ENCODE peak calls at places on chromosomes 5 and 9, in seven cellular contexts. One of them, this sample, is unnamed.

GRCh38 chr5:170429014-170429413 is 39.8 kb upstream of the KCNMB1 start:
- DNase-seq in stimulated activated CD4-positive, alpha-beta T cell treated with anti-CD3 and anti-CD28 coated beads, TNF-alpha, amount 100 ng/mL, for 4 hours: no peak
- DNase-seq in nucleus accumbens: no peak
- DNase-seq in WERI-Rb-1: no peak
- DNase-seq in kidney glomerular epithelial cell: peak
- DNase-seq in T follicular helper cell: no peak
- DNase-seq in GM19239: no peak
- DNase-seq in this sample: no peak

GRCh38 chr9:81716409-81716808 is 27.1 kb upstream of the TLE1 start:
- DNase-seq in stimulated activated CD4-positive, alpha-beta T cell treated with anti-CD3 and anti-CD28 coated beads, TNF-alpha, amount 100 ng/mL, for 4 hours: no peak
- DNase-seq in nucleus accumbens: no peak
- DNase-seq in WERI-Rb-1: no peak
- DNase-seq in kidney glomerular epithelial cell: no peak
- DNase-seq in T follicular helper cell: no peak
- DNase-seq in GM19239: no peak
- DNase-seq in this sample: peak

GRCh38 chr9:86660146-86660545 is 287.2 kb downstream of the GAS1 start:
- DNase-seq in stimulated activated CD4-positive, alpha-beta T cell treated with anti-CD3 and anti-CD28 coated beads, TNF-alpha, amount 100 ng/mL, for 4 hours: no peak
- DNase-seq in nucleus accumbens: no peak
- DNase-seq in WERI-Rb-1: no peak
- DNase-seq in kidney glomerular epithelial cell: peak
- DNase-seq in T follicular helper cell: no peak
- DNase-seq in GM19239: no peak
- DNase-seq in this sample: peak

GRCh38 chr5:1037123-1037670 is 28.6 kb downstream of the NKD2 start:
- DNase-seq in stimulated activated CD4-positive, alpha-beta T cell treated with anti-CD3 and anti-CD28 coated beads, TNF-alpha, amount 100 ng/mL, for 4 hours: no peak
- DNase-seq in nucleus accumbens: no peak
- DNase-seq in WERI-Rb-1: no peak
- DNase-seq in kidney glomerular epithelial cell: no peak
- DNase-seq in T follicular helper cell: no peak
- DNase-seq in GM19239: no peak
- DNase-seq in this sample: no peak

GRCh38 chr5:176620333-176620981 is 9.9 kb downstream of the SNCB start:
- DNase-seq in stimulated activated CD4-positive, alpha-beta T cell treated with anti-CD3 and anti-CD28 coated beads, TNF-alpha, amount 100 ng/mL, for 4 hours: no peak
- DNase-seq in nucleus accumbens: no peak
- DNase-seq in WERI-Rb-1: no peak
- DNase-seq in kidney glomerular epithelial cell: no peak
- DNase-seq in T follicular helper cell: no peak
- DNase-seq in GM19239: no peak
- DNase-seq in this sample: no peak

GRCh38 chr9:71352837-71353236 is 231.4 kb upstream of the TRPM3 start:
- DNase-seq in stimulated activated CD4-positive, alpha-beta T cell treated with anti-CD3 and anti-CD28 coated beads, TNF-alpha, amount 100 ng/mL, for 4 hours: no peak
- DNase-seq in nucleus accumbens: no peak
- DNase-seq in WERI-Rb-1: no peak
- DNase-seq in kidney glomerular epithelial cell: no peak
- DNase-seq in T follicular helper cell: no peak
- DNase-seq in GM19239: no peak
- DNase-seq in this sample: no peak

GRCh38 chr5:38710616-38711015 is 135.2 kb upstream of the OSMR start:
- DNase-seq in stimulated activated CD4-positive, alpha-beta T cell treated with anti-CD3 and anti-CD28 coated beads, TNF-alpha, amount 100 ng/mL, for 4 hours: no peak
- DNase-seq in nucleus accumbens: no peak
- DNase-seq in WERI-Rb-1: no peak
- DNase-seq in kidney glomerular epithelial cell: no peak
- DNase-seq in T follicular helper cell: no peak
- DNase-seq in GM19239: no peak
- DNase-seq in this sample: no peak

GRCh38 chr9:2771101-2771500 is 53.8 kb downstream of the KCNV2 start:
- DNase-seq in stimulated activated CD4-positive, alpha-beta T cell treated with anti-CD3 and anti-CD28 coated beads, TNF-alpha, amount 100 ng/mL, for 4 hours: no peak
- DNase-seq in nucleus accumbens: no peak
- DNase-seq in WERI-Rb-1: no peak
- DNase-seq in kidney glomerular epithelial cell: no peak
- DNase-seq in T follicular helper cell: no peak
- DNase-seq in GM19239: no peak
- DNase-seq in this sample: peak

GRCh38 chr5:55624841-55625602 is 87.1 kb downstream of the SLC38A9 start:
- DNase-seq in stimulated activated CD4-positive, alpha-beta T cell treated with anti-CD3 and anti-CD28 coated beads, TNF-alpha, amount 100 ng/mL, for 4 hours: no peak
- DNase-seq in nucleus accumbens: no peak
- DNase-seq in WERI-Rb-1: no peak
- DNase-seq in kidney glomerular epithelial cell: no peak
- DNase-seq in T follicular helper cell: no peak
- DNase-seq in GM19239: no peak
- DNase-seq in this sample: no peak

GRCh38 chr5:89276566-89277305 is 393.8 kb upstream of the MEF2C start:
- DNase-seq in stimulated activated CD4-positive, alpha-beta T cell treated with anti-CD3 and anti-CD28 coated beads, TNF-alpha, amount 100 ng/mL, for 4 hours: no peak
- DNase-seq in nucleus accumbens: no peak
- DNase-seq in WERI-Rb-1: no peak
- DNase-seq in kidney glomerular epithelial cell: peak
- DNase-seq in T follicular helper cell: no peak
- DNase-seq in GM19239: no peak
- DNase-seq in this sample: peak

This sample was measured in IMR-90.